ENCODE peak calls at places on chromosomes 6 and 20, in nine cellular contexts. W is posterior cingulate gyrus, N is occipital lobe, D is HTR-8/SVneo, J is activated T-cell treated with anti-CD3 and anti-CD28 coated beads for 1 hour, A is OCI-LY7, B is astrocyte of the spinal cord, T is COR-L47, K is fibroblast of the conjunctiva. F is an unnamed sample.

GRCh38 chr6:138456393-138456775 is 42.9 kb downstream of the NHSL1 start:
- DNase-seq in W (no peak), N (no peak), D (no peak), J (no peak), A (no peak), B (no peak), T (no peak), K (no peak), F (no peak)

GRCh38 chr20:20079102-20079784 is 26.9 kb downstream of the CFAP61 start:
- DNase-seq in W (no peak), N (no peak), D (no peak), J (no peak), A (no peak), B (no peak), T (peak; percentile 13), K (no peak), F (peak; percentile 78)

GRCh38 chr6:139825935-139826374 is 451.5 kb upstream of the CITED2 start:
- DNase-seq in W (no peak), N (no peak), D (no peak), J (no peak), A (no peak), B (no peak), T (no peak), K (no peak), F (no peak)

GRCh38 chr20:5181492-5181891 is 54.7 kb downstream of the CDS2 start:
- DNase-seq in W (no peak), N (no peak), D (no peak), J (no peak), A (no peak), B (no peak), T (no peak), K (no peak), F (no peak)

GRCh38 chr20:33668087-33668790 is 1.5 kb downstream of the ACTL10 start:
- DNase-seq in W (peak; percentile 68), N (no peak), D (no peak), J (peak; percentile 60), A (peak; percentile 88), B (peak; percentile 71), T (no peak), K (no peak), F (peak; percentile 68)

GRCh38 chr6:15409301-15410125 is 163.6 kb downstream of the JARID2 start:
- DNase-seq in W (no peak), N (no peak), D (no peak), J (no peak), A (no peak), B (no peak), T (no peak), K (no peak), F (no peak)

GRCh38 chr20:43904195-43904594 is 10.5 kb upstream of the TOX2 start:
- DNase-seq in W (no peak), N (no peak), D (no peak), J (no peak), A (no peak), B (no peak), T (no peak), K (no peak), F (no peak)

GRCh38 chr20:10497283-10497682 is 62.2 kb downstream of the SLX4IP start:
- DNase-seq in W (no peak), N (no peak), D (no peak), J (no peak), A (no peak), B (no peak), T (no peak), K (no peak), F (no peak)

GRCh38 chr20:20568604-20569205 is 143.7 kb downstream of the RALGAPA2 start:
- DNase-seq in W (no peak), N (no peak), D (peak; percentile 12), J (no peak), A (peak; percentile 58), B (peak; percentile 55), T (peak; percentile 39), K (peak; percentile 30), F (peak; percentile 69)

GRCh38 chr20:1388706-1389483 is 4.0 kb downstream of the FKBP1A start:
- DNase-seq in W (no peak), N (no peak), D (no peak), J (no peak), A (no peak), B (no peak), T (no peak), K (no peak), F (no peak)

GRCh38 chr6:14128017-14128416 is 10.4 kb downstream of the CD83 start:
- DNase-seq in W (no peak), N (no peak), D (no peak), J (no peak), A (no peak), B (no peak), T (no peak), K (no peak), F (no peak)

GRCh38 chr6:36323062-36323461 is 13.6 kb downstream of the BNIP5 start:
- DNase-seq in W (no peak), N (peak; percentile 58), D (no peak), J (no peak), A (no peak), B (no peak), T (peak; percentile 30), K (no peak), F (peak; percentile 39)

GRCh38 chr6:163745566-163746400 is 331.3 kb downstream of the QKI start:
- DNase-seq in W (no peak), N (no peak), D (peak; percentile 92), J (no peak), A (no peak), B (peak; percentile 84), T (no peak), K (peak; percentile 48), F (no peak)

GRCh38 chr6:51289041-51289440 is 470.4 kb downstream of the TFAP2B start:
- DNase-seq in W (no peak), N (no peak), D (no peak), J (no peak), A (no peak), B (peak; percentile 13), T (no peak), K (no peak), F (no peak)

GRCh38 chr20:48143435-48144081 is 358.3 kb upstream of the SULF2 start:
- DNase-seq in W (no peak), N (no peak), D (no peak), J (no peak), A (no peak), B (no peak), T (no peak), K (no peak), F (no peak)

GRCh38 chr6:10412948-10413849 is 1.7 kb downstream of the TFAP2A start:
- DNase-seq in W (no peak), N (no peak), D (no peak), J (no peak), A (peak; percentile 21), B (no peak), T (peak; percentile 49), K (no peak), F (peak; percentile 56)

F was measured in NCI-H146.